ENCODE peak calls at places on chromosomes 3 and 15, in six cellular contexts. A is HepG2, G is IMR-90, D is GM12878, N is K562, S is HEK293T. H is an unnamed sample.

GRCh38 chr3:39641210-39641718 is 168.1 kb upstream of the MYRIP start:
- DNase-seq in A (no peak), G (no peak), D (no peak), N (no peak), S (no peak), H (no peak)

GRCh38 chr3:38152660-38153059 is 12.7 kb upstream of the OXSR1 start:
- DNase-seq in A (no peak), G (no peak), D (no peak), N (no peak), S (no peak), H (no peak)

GRCh38 chr15:25182736-25183445 is 228.1 kb downstream of the SNRPN start:
- DNase-seq in A (no peak), G (no peak), D (no peak), N (no peak), S (no peak), H (no peak)

GRCh38 chr3:152317956-152318355 is 49.2 kb downstream of the MBNL1 start:
- DNase-seq in A (no peak), G (peak; percentile 87), D (no peak), N (no peak), S (no peak), H (no peak)

GRCh38 chr15:60993008-60993407 is 236.1 kb downstream of the RORA start:
- DNase-seq in A (no peak), G (peak; percentile 82), D (no peak), N (no peak), S (no peak), H (no peak)

GRCh38 chr15:80384442-80384841 is 19.7 kb upstream of the ARNT2 start:
- DNase-seq in A (no peak), G (no peak), D (no peak), N (no peak), S (no peak), H (no peak)

GRCh38 chr15:96321422-96322391 is 8.8 kb upstream of the NR2F2 start:
- DNase-seq in A (no peak), G (peak; percentile 11), D (no peak), N (no peak), S (no peak), H (no peak)

GRCh38 chr3:159978353-159978752 is 10.3 kb upstream of the IL12A start:
- DNase-seq in A (peak; percentile 80), G (no peak), D (no peak), N (no peak), S (no peak), H (no peak)

GRCh38 chr15:84631706-84632272 is 22.3 kb downstream of the WDR73 start:
- DNase-seq in A (peak; percentile 12), G (peak; percentile 14), D (no peak), N (no peak), S (peak; percentile 12), H (no peak)
- TF ChIP-seq BHLHE40 in A (no peak), G (no peak), D (no peak), N (no peak), S (no peak), H (no peak)

DNA sequence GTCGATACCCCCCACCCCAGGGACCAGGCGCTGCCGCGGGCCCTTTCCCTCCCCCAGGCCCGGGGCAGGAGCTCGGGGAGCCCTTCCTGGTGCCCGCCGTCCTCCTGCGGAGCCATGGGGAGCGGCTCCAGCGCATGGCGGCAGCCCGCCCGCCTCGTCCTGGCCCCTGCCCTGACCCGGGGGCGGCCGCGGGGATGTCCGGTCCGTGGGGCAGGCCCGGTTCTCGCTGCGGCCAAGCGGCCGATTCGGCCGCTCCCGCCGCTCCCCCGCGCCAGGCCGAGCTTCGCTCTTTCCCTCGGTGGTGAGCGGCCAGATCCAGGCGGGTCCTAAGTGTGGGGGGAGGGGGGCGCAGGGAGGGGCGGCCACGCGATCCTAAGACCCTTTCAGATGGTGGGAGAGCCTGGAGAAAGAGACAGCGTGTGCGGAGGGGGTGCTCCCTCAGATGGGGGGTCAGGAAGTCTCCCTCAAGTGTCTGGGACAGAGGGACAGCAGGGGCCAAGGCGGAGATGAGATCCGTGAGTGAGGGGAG is 1.3 kb downstream of the NEIL1 start:
- DNase-seq in A (no peak), G (no peak), D (no peak), N (peak; percentile 69), S (peak; percentile 37), H (no peak)
- TF ChIP-seq BHLHE40 in A (no peak), G (no peak), D (no peak), N (no peak), S (no peak), H (no peak)

GRCh38 chr3:150761831-150762661 is 923 bp downstream of the SIAH2 start:
- DNase-seq in A (peak; percentile 36), G (peak; percentile 56), D (no peak), N (peak; percentile 51), S (peak; percentile 45), H (peak; percentile 78)
- TF ChIP-seq BHLHE40 in A (no peak), G (no peak), D (no peak), N (no peak), S (no peak), H (no peak)

GRCh38 chr3:194364652-194365434 is 4.7 kb downstream of the LRRC15 start:
- DNase-seq in A (no peak), G (peak; percentile 94), D (no peak), N (no peak), S (no peak), H (no peak)
- TF ChIP-seq BHLHE40 in A (no peak), G (peak; percentile 64), D (no peak), N (no peak), S (no peak), H (no peak)

DNA sequence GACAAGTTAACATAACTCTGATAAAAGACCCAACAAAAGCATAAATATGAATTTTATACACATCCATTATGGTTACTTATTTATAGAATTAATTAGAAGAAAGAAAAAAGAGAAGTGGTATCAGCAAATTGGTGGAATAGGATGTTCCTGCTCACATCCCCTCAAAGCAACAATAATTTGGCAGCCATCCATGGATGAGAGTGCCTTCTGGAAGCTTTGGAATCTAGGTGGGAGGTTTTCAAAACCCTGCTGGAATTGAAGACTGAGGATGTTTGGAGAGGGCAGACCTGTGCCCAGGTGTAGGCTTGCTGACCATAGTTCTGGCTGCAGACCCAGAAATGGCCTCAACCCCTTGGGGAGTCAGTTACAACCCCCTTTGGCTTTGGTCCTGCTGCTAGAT is 91.2 kb downstream of the EDEM1 start:
- DNase-seq in A (no peak), G (no peak), D (no peak), N (no peak), S (no peak), H (no peak)
- TF ChIP-seq BHLHE40 in A (no peak), G (no peak), D (no peak), N (no peak), S (no peak), H (no peak)

DNA sequence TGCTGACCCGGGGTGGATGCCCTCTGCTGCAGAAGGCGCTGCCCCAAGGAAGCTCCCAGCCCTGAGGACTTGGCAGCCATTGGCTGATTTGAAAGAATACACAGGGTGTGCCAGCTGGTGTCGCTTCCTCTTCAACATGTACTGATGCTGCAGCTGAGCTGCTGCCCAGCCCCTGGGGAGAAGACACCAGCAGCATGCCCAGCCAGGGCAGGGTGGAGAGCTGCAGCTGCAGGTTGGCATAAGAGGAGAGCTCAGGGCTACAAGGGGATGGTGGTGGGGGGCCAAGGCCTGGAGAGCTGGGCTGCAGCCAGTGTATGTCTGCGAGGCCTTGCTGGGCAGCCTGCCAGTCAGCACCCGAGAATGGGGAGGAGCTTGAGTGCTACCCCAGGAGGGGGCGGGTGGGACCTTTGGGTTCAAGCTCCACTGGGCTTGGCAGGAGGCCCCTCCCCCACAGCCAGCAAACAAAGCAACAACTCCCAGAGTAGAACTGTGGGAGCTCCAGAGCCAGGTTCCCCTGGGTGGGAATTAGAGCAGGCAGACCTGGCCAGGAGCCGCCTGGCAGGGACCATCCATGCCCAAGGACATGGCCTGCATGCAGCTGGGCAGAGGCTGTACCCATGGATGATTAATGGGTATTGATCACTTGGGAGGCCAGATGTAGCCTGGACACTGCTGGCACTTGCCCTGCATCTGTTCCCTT is 9.2 kb upstream of the SEMA4B start:
- DNase-seq in A (peak; percentile 90), G (no peak), D (peak; percentile 70), N (peak; percentile 74), S (no peak), H (no peak)
- TF ChIP-seq BHLHE40 in A (no peak), G (no peak), D (peak; percentile 5), N (no peak), S (no peak), H (no peak)

GRCh38 chr15:59657635-59658125 is 365 bp upstream of the GTF2A2 start:
- DNase-seq in A (no peak), G (no peak), D (no peak), N (no peak), S (no peak), H (no peak)
- TF ChIP-seq BHLHE40 in A (no peak), G (no peak), D (no peak), N (no peak), S (no peak), H (no peak)

GRCh38 chr15:40325188-40325587 is 1.7 kb downstream of the INAFM2 start:
- DNase-seq in A (no peak), G (peak; percentile 37), D (no peak), N (no peak), S (no peak), H (no peak)
- TF ChIP-seq BHLHE40 in A (no peak), G (no peak), D (no peak), N (no peak), S (no peak), H (no peak)

GRCh38 chr3:110521019-110521418 is 550.6 kb upstream of the NECTIN3 start:
- DNase-seq in A (no peak), G (peak; percentile 98), D (no peak), N (peak; percentile 17), S (no peak), H (peak; percentile 17)
- TF ChIP-seq BHLHE40 in A (no peak), G (peak; percentile 92), D (no peak), N (peak; percentile 93), S (no peak), H (no peak)